ENCODE peak calls at places on chromosomes 2 and 18, in six cellular contexts. One of them, this sample, is unnamed.

GRCh38 chr2:127153691-127154158 is 46.8 kb upstream of the BIN1 start:
- DNase-seq in tibial artery: peak; percentile 61
- DNase-seq in fibroblast of the aortic adventitia: peak; percentile 88
- DNase-seq in heart right ventricle: no peak
- DNase-seq in dorsolateral prefrontal cortex: peak; percentile 65
- DNase-seq in left lung: no peak
- DNase-seq in this sample: peak; percentile 85

GRCh38 chr2:10063566-10063965 is 16.6 kb downstream of the CYS1 start:
- DNase-seq in tibial artery: no peak
- DNase-seq in left lung: no peak
- DNase-seq in heart right ventricle: no peak
- DNase-seq in dorsolateral prefrontal cortex: no peak
- DNase-seq in fibroblast of the aortic adventitia: no peak
- DNase-seq in this sample: no peak

GRCh38 chr2:54512663-54513363 is 56.7 kb downstream of the SPTBN1 start:
- DNase-seq in dorsolateral prefrontal cortex: no peak
- DNase-seq in left lung: no peak
- DNase-seq in heart right ventricle: no peak
- DNase-seq in tibial artery: no peak
- DNase-seq in fibroblast of the aortic adventitia: no peak
- DNase-seq in this sample: no peak

GRCh38 chr18:10213526-10213925 is 240.9 kb upstream of the APCDD1 start:
- DNase-seq in heart right ventricle: no peak
- DNase-seq in fibroblast of the aortic adventitia: no peak
- DNase-seq in dorsolateral prefrontal cortex: no peak
- DNase-seq in tibial artery: no peak
- DNase-seq in left lung: no peak
- DNase-seq in this sample: peak; percentile 64

GRCh38 chr18:46243095-46243494 is 138.9 kb downstream of the HAUS1 start:
- DNase-seq in tibial artery: no peak
- DNase-seq in heart right ventricle: no peak
- DNase-seq in dorsolateral prefrontal cortex: no peak
- DNase-seq in left lung: no peak
- DNase-seq in fibroblast of the aortic adventitia: no peak
- DNase-seq in this sample: no peak

GRCh38 chr18:76686737-76687231 is 135.6 kb upstream of the ZNF236 start:
- DNase-seq in left lung: peak; percentile 56
- DNase-seq in dorsolateral prefrontal cortex: no peak
- DNase-seq in heart right ventricle: peak; percentile 36
- DNase-seq in tibial artery: peak; percentile 68
- DNase-seq in fibroblast of the aortic adventitia: peak; percentile 89
- DNase-seq in this sample: peak; percentile 78

GRCh38 chr2:70557171-70557838 is 3.7 kb upstream of the TGFA start:
- DNase-seq in tibial artery: no peak
- DNase-seq in fibroblast of the aortic adventitia: no peak
- DNase-seq in left lung: no peak
- DNase-seq in heart right ventricle: no peak
- DNase-seq in dorsolateral prefrontal cortex: no peak
- DNase-seq in this sample: no peak

GRCh38 chr18:47953471-47953931 is 23.0 kb upstream of the SMAD2 start:
- DNase-seq in dorsolateral prefrontal cortex: peak; percentile 62
- DNase-seq in fibroblast of the aortic adventitia: peak; percentile 80
- DNase-seq in left lung: peak; percentile 36
- DNase-seq in tibial artery: peak; percentile 66
- DNase-seq in heart right ventricle: no peak
- DNase-seq in this sample: no peak

GRCh38 chr2:73050011-73050617 is 21.4 kb downstream of the SFXN5 start:
- DNase-seq in fibroblast of the aortic adventitia: no peak
- DNase-seq in dorsolateral prefrontal cortex: no peak
- DNase-seq in tibial artery: no peak
- DNase-seq in heart right ventricle: no peak
- DNase-seq in left lung: no peak
- DNase-seq in this sample: no peak
- H3K4me3 ChIP-seq in fibroblast of the aortic adventitia: no peak overlapping the region
- H3K4me3 ChIP-seq in dorsolateral prefrontal cortex: no peak overlapping the region
- H3K4me3 ChIP-seq in tibial artery: no peak overlapping the region
- H3K4me3 ChIP-seq in heart right ventricle: no peak overlapping the region
- H3K4me3 ChIP-seq in left lung: no peak overlapping the region
- H3K4me3 ChIP-seq in this sample: no peak overlapping the region

GRCh38 chr2:39068757-39069515 is 51.9 kb downstream of the SOS1 start:
- DNase-seq in left lung: no peak
- DNase-seq in heart right ventricle: no peak
- DNase-seq in fibroblast of the aortic adventitia: peak; percentile 8
- DNase-seq in dorsolateral prefrontal cortex: no peak
- DNase-seq in tibial artery: no peak
- DNase-seq in this sample: peak; percentile 11
- TF ChIP-seq CTCF in left lung: no peak
- TF ChIP-seq CTCF in heart right ventricle: no peak
- TF ChIP-seq CTCF in fibroblast of the aortic adventitia: peak; percentile 3
- TF ChIP-seq CTCF in dorsolateral prefrontal cortex: no peak
- TF ChIP-seq CTCF in tibial artery: no peak
- TF ChIP-seq CTCF in this sample: peak; percentile 35

GRCh38 chr2:66440692-66441091 is 5.8 kb downstream of the MEIS1 start:
- DNase-seq in dorsolateral prefrontal cortex: no peak
- DNase-seq in left lung: no peak
- DNase-seq in fibroblast of the aortic adventitia: peak; percentile 64
- DNase-seq in heart right ventricle: peak; percentile 41
- DNase-seq in tibial artery: no peak
- DNase-seq in this sample: peak; percentile 37
- H3K4me3 ChIP-seq in dorsolateral prefrontal cortex: peak overlapping the region; percentile 93
- H3K4me3 ChIP-seq in left lung: peak overlapping the region; percentile 52
- H3K4me3 ChIP-seq in fibroblast of the aortic adventitia: peak overlapping the region; percentile 93
- H3K4me3 ChIP-seq in heart right ventricle: peak overlapping the region; percentile 67
- H3K4me3 ChIP-seq in tibial artery: peak overlapping the region; percentile 81
- H3K4me3 ChIP-seq in this sample: peak overlapping the region; percentile 73

GRCh38 chr2:7819860-7820259 is 862.0 kb upstream of the ID2 start:
- DNase-seq in dorsolateral prefrontal cortex: no peak
- DNase-seq in fibroblast of the aortic adventitia: no peak
- DNase-seq in heart right ventricle: no peak
- DNase-seq in tibial artery: no peak
- DNase-seq in left lung: no peak
- DNase-seq in this sample: no peak
- TF ChIP-seq CTCF in dorsolateral prefrontal cortex: no peak
- TF ChIP-seq CTCF in fibroblast of the aortic adventitia: no peak
- TF ChIP-seq CTCF in heart right ventricle: no peak
- TF ChIP-seq CTCF in tibial artery: no peak
- TF ChIP-seq CTCF in left lung: no peak
- TF ChIP-seq CTCF in this sample: no peak

DNA sequence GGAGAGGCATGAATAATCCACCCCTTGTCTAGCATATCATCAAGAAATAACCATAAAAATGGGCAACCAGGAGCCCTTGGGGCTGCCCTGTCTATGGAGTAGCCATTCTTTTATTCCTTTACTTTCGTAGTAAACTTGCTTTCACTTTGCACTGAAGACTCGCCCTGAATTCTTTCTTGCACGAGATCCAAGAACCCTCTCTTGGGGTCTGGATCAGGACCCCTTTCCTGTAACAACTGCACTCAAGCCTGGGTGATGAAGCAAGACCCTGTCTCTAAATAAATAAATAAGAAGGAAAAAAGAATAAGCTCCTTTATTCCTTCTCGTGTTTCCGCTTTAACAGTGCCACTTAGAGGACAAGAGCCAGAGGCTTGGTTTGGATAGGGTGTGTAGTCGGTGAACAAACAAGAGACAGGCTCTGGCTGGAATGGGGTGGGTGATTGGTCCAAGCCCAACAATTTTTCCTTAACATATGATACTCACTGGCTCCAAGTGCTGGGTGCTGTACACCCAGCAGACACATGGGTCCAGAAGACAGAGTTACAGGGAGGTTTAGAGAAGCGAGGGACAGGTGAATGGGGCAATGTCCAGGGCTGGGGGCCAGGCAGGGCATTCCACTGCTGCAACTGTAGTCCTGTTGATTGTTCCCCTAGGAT is 77.6 kb downstream of the NCAPH start:
- DNase-seq in left lung: no peak
- DNase-seq in heart right ventricle: no peak
- DNase-seq in fibroblast of the aortic adventitia: peak; percentile 25
- DNase-seq in tibial artery: no peak
- DNase-seq in dorsolateral prefrontal cortex: no peak
- DNase-seq in this sample: no peak
- H3K4me3 ChIP-seq in left lung: peak overlapping the region; percentile 29
- H3K4me3 ChIP-seq in heart right ventricle: peak overlapping the region; percentile 31
- H3K4me3 ChIP-seq in fibroblast of the aortic adventitia: peak overlapping the region; percentile 49
- H3K4me3 ChIP-seq in tibial artery: peak overlapping the region; percentile 53
- H3K4me3 ChIP-seq in dorsolateral prefrontal cortex: peak overlapping the region; percentile 68
- H3K4me3 ChIP-seq in this sample: peak overlapping the region; percentile 35

GRCh38 chr2:96265840-96266569 is at the start of the genes CIAO1 and TMEM127:
- DNase-seq in left lung: peak; percentile 99
- DNase-seq in heart right ventricle: peak; percentile 99
- DNase-seq in tibial artery: peak; percentile 98
- DNase-seq in fibroblast of the aortic adventitia: peak; percentile 96
- DNase-seq in dorsolateral prefrontal cortex: peak; percentile 98
- DNase-seq in this sample: peak; percentile 99

GRCh38 chr2:96265349-96265839 is 403 bp downstream of the TMEM127 start:
- DNase-seq in dorsolateral prefrontal cortex: no peak
- DNase-seq in fibroblast of the aortic adventitia: peak; percentile 11
- DNase-seq in heart right ventricle: peak; percentile 65
- DNase-seq in tibial artery: peak; percentile 52
- DNase-seq in left lung: peak; percentile 71
- DNase-seq in this sample: no peak

GRCh38 chr2:96262306-96262705 is 3.5 kb downstream of the TMEM127 start:
- DNase-seq in left lung: no peak
- DNase-seq in tibial artery: no peak
- DNase-seq in heart right ventricle: no peak
- DNase-seq in fibroblast of the aortic adventitia: peak; percentile 23
- DNase-seq in dorsolateral prefrontal cortex: no peak
- DNase-seq in this sample: no peak

GRCh38 chr2:96264086-96264485 is 1.7 kb downstream of the TMEM127 start:
- DNase-seq in dorsolateral prefrontal cortex: no peak
- DNase-seq in fibroblast of the aortic adventitia: peak; percentile 46
- DNase-seq in heart right ventricle: no peak
- DNase-seq in left lung: no peak
- DNase-seq in tibial artery: no peak
- DNase-seq in this sample: peak; percentile 45

GRCh38 chr2:96264656-96265348 is 995 bp downstream of the TMEM127 start:
- DNase-seq in heart right ventricle: no peak
- DNase-seq in fibroblast of the aortic adventitia: peak; percentile 44
- DNase-seq in dorsolateral prefrontal cortex: no peak
- DNase-seq in left lung: no peak
- DNase-seq in tibial artery: no peak
- DNase-seq in this sample: peak; percentile 66
- TF ChIP-seq CTCF in heart right ventricle: peak; percentile 47
- TF ChIP-seq CTCF in fibroblast of the aortic adventitia: peak; percentile 48
- TF ChIP-seq CTCF in dorsolateral prefrontal cortex: peak; percentile 34
- TF ChIP-seq CTCF in left lung: no peak
- TF ChIP-seq CTCF in tibial artery: no peak
- TF ChIP-seq CTCF in this sample: peak; percentile 73